ENCODE peak calls at places on chromosomes 1 and 21, in six cellular contexts. S is neural crest cell; B is endothelial cell of umbilical vein; G is WTC11; A is uterus; E is CD4-positive, alpha-beta T cell. W is an unnamed sample.

GRCh38 chr1:55584521-55585401 is 369.6 kb upstream of the USP24 start:
- DNase-seq in S (no peak), B (peak), G (no peak), A (no peak), E (no peak), W (no peak)

GRCh38 chr1:54904476-54905048 is 17.6 kb upstream of the DHCR24 start:
- DNase-seq in S (no peak), B (no peak), G (no peak), A (no peak), E (no peak), W (no peak)

GRCh38 chr1:68128157-68128556 is 77.7 kb upstream of the DIRAS3 start:
- DNase-seq in S (no peak), B (no peak), G (no peak), A (no peak), E (no peak), W (no peak)

GRCh38 chr1:19643113-19643512 is 998 bp upstream of the NBL1 start:
- DNase-seq in S (no peak), B (no peak), G (no peak), A (no peak), E (no peak), W (no peak)

GRCh38 chr1:209890606-209891330 is 47.2 kb upstream of the SYT14 start:
- DNase-seq in S (no peak), B (peak), G (no peak), A (no peak), E (no peak), W (no peak)

GRCh38 chr1:114607223-114607622 is 25.8 kb upstream of the BCAS2 start:
- DNase-seq in S (no peak), B (no peak), G (no peak), A (no peak), E (no peak), W (no peak)

GRCh38 chr1:228004331-228004871 is 2.4 kb upstream of the WNT3A start:
- DNase-seq in S (no peak), B (no peak), G (peak), A (peak), E (no peak), W (no peak)

GRCh38 chr21:23633447-23633846 is 1973.8 kb downstream of the MRPL39 start:
- DNase-seq in S (no peak), B (no peak), G (no peak), A (no peak), E (no peak), W (no peak)

GRCh38 chr1:45508295-45509151 is 8.4 kb downstream of the MMACHC start:
- DNase-seq in S (no peak), B (no peak), G (no peak), A (no peak), E (no peak), W (no peak)

GRCh38 chr1:78408192-78408591 is 82.6 kb upstream of the PTGFR start:
- DNase-seq in S (no peak), B (no peak), G (no peak), A (no peak), E (no peak), W (no peak)

GRCh38 chr1:234568345-234568744 is 41.6 kb downstream of the IRF2BP2 start:
- DNase-seq in S (no peak), B (no peak), G (no peak), A (no peak), E (no peak), W (no peak)

GRCh38 chr1:118185083-118185899 is at the start of gene SPAG17:
- DNase-seq in S (peak), B (peak), G (peak), A (no peak), E (no peak), W (no peak)

GRCh38 chr1:203166192-203166940 is 9.3 kb downstream of the MYBPH start:
- DNase-seq in S (no peak), B (no peak), G (no peak), A (no peak), E (no peak), W (no peak)
- TF ChIP-seq CTCF in S (no peak), B (no peak), G (no peak), A (no peak), E (no peak), W (no peak)

GRCh38 chr21:28016571-28016970 is 976.1 kb downstream of the LTN1 start:
- DNase-seq in S (no peak), B (no peak), G (no peak), A (no peak), E (no peak), W (no peak)

GRCh38 chr21:28018213-28018612 is 974.5 kb downstream of the LTN1 start:
- DNase-seq in S (no peak), B (no peak), G (no peak), A (no peak), E (no peak), W (no peak)

GRCh38 chr21:28018741-28019669 is 973.7 kb downstream of the LTN1 start:
- DNase-seq in S (no peak), B (no peak), G (peak), A (no peak), E (no peak), W (no peak)
- TF ChIP-seq CTCF in S (no peak), B (no peak), G (no peak), A (no peak), E (no peak), W (no peak)

DNA sequence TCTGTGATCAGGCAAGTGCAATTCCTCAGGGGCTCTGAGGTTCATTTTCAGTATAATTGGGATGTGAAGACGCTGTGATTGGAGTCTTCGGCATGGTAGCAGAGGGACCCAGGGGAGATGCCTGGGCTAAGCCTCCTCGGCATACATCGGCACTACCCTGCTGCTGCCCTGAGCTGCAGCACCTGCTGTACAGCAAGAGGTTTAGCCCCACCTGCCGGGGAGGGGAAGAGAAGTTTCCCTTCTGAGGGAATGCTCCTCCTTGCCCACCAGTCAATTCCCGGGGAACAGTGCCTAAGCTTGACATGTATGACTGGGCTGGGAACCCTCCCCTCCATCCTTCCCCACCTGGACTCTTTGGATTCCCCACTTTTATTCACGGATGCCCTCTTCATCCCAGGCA is 24.9 kb downstream of the CNIH3 start:
- DNase-seq in S (no peak), B (no peak), G (peak), A (no peak), E (no peak), W (no peak)
- TF ChIP-seq CTCF in S (no peak), B (no peak), G (no peak), A (no peak), E (no peak), W (no peak)

GRCh38 chr1:196148367-196148970 is 459.8 kb downstream of the KCNT2 start:
- DNase-seq in S (no peak), B (peak), G (no peak), A (no peak), E (no peak), W (no peak)
- TF ChIP-seq CTCF in S (peak), B (peak), G (peak), A (peak), E (peak), W (peak)

W was measured in CD14-positive monocyte.